ENCODE peak calls at places on chromosome 1, in four cellular contexts. One of them, this sample, is unnamed.

GRCh38 chr1:34407140-34407539 is 230.4 kb downstream of the C1orf94 start:
- DNase-seq in GM12878: no peak
- DNase-seq in heart right ventricle: no peak
- DNase-seq in A673: no peak
- DNase-seq in this sample: no peak

GRCh38 chr1:118878661-118879060 is 109.5 kb downstream of the TBX15 start:
- DNase-seq in A673: no peak
- DNase-seq in heart right ventricle: no peak
- DNase-seq in GM12878: no peak
- DNase-seq in this sample: no peak

GRCh38 chr1:153428790-153429189 is 12.5 kb downstream of the S100A7A start:
- DNase-seq in GM12878: no peak
- DNase-seq in A673: no peak
- DNase-seq in heart right ventricle: no peak
- DNase-seq in this sample: no peak

GRCh38 chr1:207025144-207025880 is 7.2 kb downstream of the C1orf116 start:
- DNase-seq in heart right ventricle: no peak
- DNase-seq in GM12878: no peak
- DNase-seq in A673: no peak
- DNase-seq in this sample: no peak

GRCh38 chr1:167342846-167343245 is 122.2 kb downstream of the POU2F1 start:
- DNase-seq in heart right ventricle: no peak
- DNase-seq in GM12878: no peak
- DNase-seq in A673: no peak
- DNase-seq in this sample: no peak

GRCh38 chr1:115036814-115037535 is 7.3 kb downstream of the TSHB start:
- DNase-seq in GM12878: no peak
- DNase-seq in heart right ventricle: no peak
- DNase-seq in A673: no peak
- DNase-seq in this sample: no peak

GRCh38 chr1:114821978-114822377 is 32.7 kb upstream of the SYCP1 start:
- DNase-seq in GM12878: no peak
- DNase-seq in A673: no peak
- DNase-seq in heart right ventricle: no peak
- DNase-seq in this sample: no peak

GRCh38 chr1:186486061-186486460 is 25.1 kb upstream of the PDC start:
- DNase-seq in GM12878: no peak
- DNase-seq in A673: no peak
- DNase-seq in heart right ventricle: no peak
- DNase-seq in this sample: no peak

GRCh38 chr1:203612932-203613682 is 13.5 kb upstream of the ATP2B4 start:
- DNase-seq in A673: no peak
- DNase-seq in heart right ventricle: no peak
- DNase-seq in GM12878: no peak
- DNase-seq in this sample: no peak

GRCh38 chr1:58412071-58412580 is 134.4 kb downstream of the OMA1 start:
- DNase-seq in GM12878: no peak
- DNase-seq in A673: no peak
- DNase-seq in heart right ventricle: no peak
- DNase-seq in this sample: no peak

GRCh38 chr1:9792156-9793042 is 31.4 kb downstream of the CLSTN1 start:
- DNase-seq in A673: peak
- DNase-seq in heart right ventricle: no peak
- DNase-seq in GM12878: no peak
- DNase-seq in this sample: no peak

GRCh38 chr1:226877669-226878068 is 7.3 kb downstream of the PSEN2 start:
- DNase-seq in heart right ventricle: no peak
- DNase-seq in GM12878: no peak
- DNase-seq in A673: no peak
- DNase-seq in this sample: no peak

GRCh38 chr1:115706774-115707425 is 61.6 kb downstream of the CASQ2 start:
- DNase-seq in GM12878: peak
- DNase-seq in A673: peak
- DNase-seq in heart right ventricle: no peak
- DNase-seq in this sample: no peak

GRCh38 chr1:228782662-228783414 is 47.6 kb downstream of the RHOU start:
- DNase-seq in GM12878: no peak
- DNase-seq in A673: no peak
- DNase-seq in heart right ventricle: no peak
- DNase-seq in this sample: peak

GRCh38 chr1:27816921-27817630 is 13.5 kb upstream of the PPP1R8 start:
- DNase-seq in A673: peak
- DNase-seq in GM12878: no peak
- DNase-seq in heart right ventricle: no peak
- DNase-seq in this sample: no peak

GRCh38 chr1:182317489-182318180 is 74.0 kb downstream of the GLUL start:
- DNase-seq in heart right ventricle: no peak
- DNase-seq in GM12878: no peak
- DNase-seq in A673: no peak
- DNase-seq in this sample: no peak

GRCh38 chr1:30659702-30660101 is 63.7 kb downstream of the MATN1 start:
- DNase-seq in heart right ventricle: no peak
- DNase-seq in A673: no peak
- DNase-seq in GM12878: no peak
- DNase-seq in this sample: no peak

GRCh38 chr1:95096218-95096841 is 20.8 kb upstream of the TLCD4 start:
- DNase-seq in heart right ventricle: no peak
- DNase-seq in GM12878: no peak
- DNase-seq in A673: no peak
- DNase-seq in this sample: no peak

GRCh38 chr1:192521734-192522133 is 53.8 kb upstream of the RGS1 start:
- DNase-seq in GM12878: no peak
- DNase-seq in A673: no peak
- DNase-seq in heart right ventricle: no peak
- DNase-seq in this sample: no peak

DNA sequence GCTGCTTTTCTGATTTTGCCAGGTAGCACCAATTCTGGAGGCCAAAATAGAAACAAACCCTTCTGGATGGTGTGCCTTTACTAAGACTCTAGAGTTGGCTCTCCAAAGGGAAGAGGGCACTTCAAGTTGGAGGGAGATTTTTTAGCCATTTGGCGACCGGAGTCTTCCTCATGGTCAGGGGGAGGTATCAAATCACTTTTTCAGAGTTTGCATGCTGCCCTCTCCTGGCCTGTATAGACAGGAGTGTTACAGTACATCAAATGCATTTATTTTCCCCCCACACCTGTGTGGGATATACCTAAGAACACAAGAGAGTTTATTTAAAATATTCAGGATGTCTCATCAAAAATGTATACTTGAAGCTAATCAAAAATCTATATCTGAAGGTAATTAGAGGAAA is 3.2 kb downstream of the GREM2 start:
- DNase-seq in heart right ventricle: no peak
- DNase-seq in GM12878: no peak
- DNase-seq in A673: no peak
- DNase-seq in this sample: peak
- TF ChIP-seq CTCF in heart right ventricle: no peak
- TF ChIP-seq CTCF in GM12878: peak
- TF ChIP-seq CTCF in A673: peak
- TF ChIP-seq CTCF in this sample: peak

DNA sequence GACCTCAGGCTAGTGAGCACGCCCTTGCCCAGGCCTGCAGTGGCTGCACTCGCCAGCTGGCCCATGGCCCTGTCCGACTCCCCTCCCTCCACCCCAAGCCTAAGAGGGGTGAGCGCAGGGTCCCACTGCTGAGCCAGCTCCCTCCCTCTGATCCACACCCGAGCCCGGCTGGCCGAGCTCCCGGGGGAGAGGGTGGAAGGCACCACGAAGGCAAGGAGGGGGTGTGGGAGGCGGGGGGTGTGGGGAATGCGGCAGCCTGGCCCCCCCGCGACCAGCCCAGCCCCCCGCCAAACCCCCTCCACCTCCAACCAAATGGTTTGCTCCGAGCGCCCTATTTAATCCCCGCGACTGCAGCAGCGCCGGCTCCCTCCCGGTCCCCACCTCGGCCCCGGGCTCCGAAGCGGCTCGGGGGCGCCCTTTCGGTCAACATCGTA is at the start of gene CADM3:
- DNase-seq in heart right ventricle: peak
- DNase-seq in A673: no peak
- DNase-seq in GM12878: no peak
- DNase-seq in this sample: peak
- H3K4me3 ChIP-seq in heart right ventricle: peak
- H3K4me3 ChIP-seq in A673: peak
- H3K4me3 ChIP-seq in GM12878: no peak
- H3K4me3 ChIP-seq in this sample: no peak

GRCh38 chr1:25356441-25356840 is 18.3 kb downstream of the TMEM50A start:
- DNase-seq in heart right ventricle: no peak
- DNase-seq in A673: no peak
- DNase-seq in GM12878: no peak
- DNase-seq in this sample: no peak
- H3K27ac ChIP-seq in heart right ventricle: no peak
- H3K27ac ChIP-seq in A673: no peak
- H3K27ac ChIP-seq in GM12878: no peak
- H3K27ac ChIP-seq in this sample: no peak

DNA sequence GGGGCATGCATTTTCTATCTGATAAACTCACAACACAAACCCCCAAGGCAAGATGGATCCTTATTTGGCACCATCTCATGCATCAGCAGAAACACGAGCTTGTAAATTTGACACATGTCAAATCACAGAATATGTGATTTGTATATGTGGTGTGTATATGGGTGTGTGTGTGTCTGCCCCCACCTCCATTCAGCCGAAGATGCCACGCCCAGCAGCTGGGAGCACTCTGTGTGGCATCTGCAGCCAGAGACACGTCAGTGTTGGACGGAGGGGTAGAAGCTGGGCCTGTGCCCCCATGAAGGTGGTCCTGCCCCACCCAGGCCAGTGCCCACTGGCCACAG is 108.4 kb downstream of the CAPN8 start:
- DNase-seq in heart right ventricle: no peak
- DNase-seq in GM12878: no peak
- DNase-seq in A673: no peak
- DNase-seq in this sample: no peak
- TF ChIP-seq CTCF in heart right ventricle: no peak
- TF ChIP-seq CTCF in GM12878: no peak
- TF ChIP-seq CTCF in A673: no peak
- TF ChIP-seq CTCF in this sample: no peak

GRCh38 chr1:22710688-22711024 is at the start of gene EPHB2:
- DNase-seq in A673: peak
- DNase-seq in GM12878: no peak
- DNase-seq in heart right ventricle: peak
- DNase-seq in this sample: no peak

GRCh38 chr1:22708777-22709176 is 1.9 kb upstream of the EPHB2 start:
- DNase-seq in A673: no peak
- DNase-seq in heart right ventricle: no peak
- DNase-seq in GM12878: no peak
- DNase-seq in this sample: no peak

GRCh38 chr1:22711071-22711470 is 432 bp downstream of the EPHB2 start:
- DNase-seq in A673: no peak
- DNase-seq in GM12878: no peak
- DNase-seq in heart right ventricle: no peak
- DNase-seq in this sample: no peak

GRCh38 chr1:22709227-22709626 is 1.4 kb upstream of the EPHB2 start:
- DNase-seq in heart right ventricle: no peak
- DNase-seq in GM12878: no peak
- DNase-seq in A673: no peak
- DNase-seq in this sample: no peak

GRCh38 chr1:22709891-22710687 is 550 bp upstream of the EPHB2 start:
- DNase-seq in GM12878: no peak
- DNase-seq in heart right ventricle: peak
- DNase-seq in A673: peak
- DNase-seq in this sample: peak
- H3K4me3 ChIP-seq in GM12878: no peak
- H3K4me3 ChIP-seq in heart right ventricle: peak
- H3K4me3 ChIP-seq in A673: peak
- H3K4me3 ChIP-seq in this sample: peak

GRCh38 chr1:41780322-41780721 is 138.4 kb downstream of the HIVEP3 start:
- DNase-seq in A673: no peak
- DNase-seq in heart right ventricle: no peak
- DNase-seq in GM12878: no peak
- DNase-seq in this sample: no peak

GRCh38 chr1:41784516-41785279 is 134.0 kb downstream of the HIVEP3 start:
- DNase-seq in heart right ventricle: no peak
- DNase-seq in A673: no peak
- DNase-seq in GM12878: no peak
- DNase-seq in this sample: no peak

GRCh38 chr1:41780916-41781315 is 137.8 kb downstream of the HIVEP3 start:
- DNase-seq in GM12878: no peak
- DNase-seq in A673: no peak
- DNase-seq in heart right ventricle: no peak
- DNase-seq in this sample: no peak

GRCh38 chr1:41779350-41779749 is 139.4 kb downstream of the HIVEP3 start:
- DNase-seq in A673: no peak
- DNase-seq in heart right ventricle: no peak
- DNase-seq in GM12878: no peak
- DNase-seq in this sample: no peak

DNA sequence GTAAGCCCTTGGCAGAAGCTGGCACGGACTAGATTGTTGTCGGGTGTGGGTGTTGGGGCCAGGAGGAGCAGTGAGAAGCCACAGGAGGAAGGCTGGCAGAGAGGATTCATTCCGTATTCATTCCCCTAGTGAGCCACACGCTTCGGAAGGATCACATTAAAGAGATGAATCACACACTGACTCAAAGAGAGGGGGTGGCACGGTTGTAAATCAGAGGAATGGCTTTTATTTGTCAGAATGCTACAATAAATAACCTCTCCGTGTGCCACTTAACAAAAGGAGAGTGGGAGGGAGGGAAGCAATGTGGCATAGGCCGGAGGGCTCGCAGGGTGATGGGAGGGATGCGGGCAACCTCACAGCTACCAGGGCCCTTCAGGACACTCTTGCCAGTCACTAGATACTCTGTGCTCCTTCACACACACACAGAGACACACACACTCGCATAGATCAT is 135.5 kb downstream of the HIVEP3 start:
- DNase-seq in A673: peak
- DNase-seq in heart right ventricle: no peak
- DNase-seq in GM12878: no peak
- DNase-seq in this sample: no peak
- H3K27ac ChIP-seq in A673: no peak
- H3K27ac ChIP-seq in heart right ventricle: no peak
- H3K27ac ChIP-seq in GM12878: no peak
- H3K27ac ChIP-seq in this sample: no peak

DNA sequence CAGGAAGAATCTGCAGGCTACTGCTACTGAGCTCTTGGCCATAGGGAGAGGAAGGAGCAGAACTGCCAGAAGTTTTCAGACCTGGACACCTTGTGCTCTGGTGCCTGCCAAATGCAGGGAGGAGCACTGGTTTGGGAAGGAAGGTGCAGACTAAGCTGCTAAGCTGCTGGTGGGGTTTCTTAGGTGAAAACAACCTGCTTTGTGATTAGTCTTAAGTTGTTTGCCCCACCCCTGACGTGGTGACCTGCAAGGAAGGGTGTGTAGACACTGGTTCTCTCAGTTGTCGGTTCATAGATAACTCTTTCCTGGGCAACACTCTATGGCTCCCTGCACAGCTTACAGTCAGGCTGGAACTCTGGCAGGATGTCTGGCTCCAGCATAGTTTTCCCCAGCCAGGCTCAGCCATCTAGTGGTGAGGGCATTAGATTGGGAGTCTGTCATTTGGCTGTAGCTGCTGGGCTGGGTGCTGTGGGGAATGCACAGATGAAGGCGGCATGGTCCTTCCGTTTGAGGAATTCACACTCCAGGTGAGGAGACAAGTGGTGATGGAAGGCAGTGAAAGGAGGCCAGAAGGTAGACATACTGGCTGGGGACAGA is 10.3 kb upstream of the S100A10 start:
- DNase-seq in GM12878: no peak
- DNase-seq in heart right ventricle: no peak
- DNase-seq in A673: peak
- DNase-seq in this sample: no peak
- TF ChIP-seq CTCF in GM12878: no peak
- TF ChIP-seq CTCF in heart right ventricle: no peak
- TF ChIP-seq CTCF in A673: peak
- TF ChIP-seq CTCF in this sample: no peak

This sample was measured in uterus.